ENCODE peak calls at places on chromosome 11, in five cellular contexts. H is IMR-90, Y is H1, A is H9, X is mesenchymal stem cell. U is an unnamed sample.

GRCh38 chr11:16788141-16789060 is 50.0 kb downstream of the C11orf58 start:
- DNase-seq in X (peak), A (peak), H (peak), Y (peak), U (peak)

GRCh38 chr11:65611028-65611757 is 2.8 kb downstream of the MAP3K11 start:
- DNase-seq in X (no peak), Y (no peak), H (no peak), A (no peak), U (peak)

GRCh38 chr11:5300246-5300645 is 1.5 kb downstream of the OR51B4 start:
- DNase-seq in Y (no peak), H (peak), X (no peak), A (no peak), U (no peak)

GRCh38 chr11:43992834-43993637 is 50.6 kb downstream of the C11orf96 start:
- DNase-seq in X (peak), Y (no peak), A (no peak), H (peak), U (no peak)

GRCh38 chr11:280762-281485 is 2.7 kb downstream of the NLRP6 start:
- DNase-seq in H (no peak), A (no peak), Y (peak), X (no peak), U (no peak)

GRCh38 chr11:76267563-76267962 is 61.3 kb upstream of the WNT11 start:
- DNase-seq in Y (no peak), H (peak), X (no peak), A (no peak), U (no peak)

GRCh38 chr11:9840460-9841004 is 176.7 kb downstream of the SWAP70 start:
- DNase-seq in Y (no peak), X (no peak), A (no peak), H (no peak), U (no peak)

GRCh38 chr11:106091480-106092123 is 14.1 kb downstream of the AASDHPPT start:
- DNase-seq in Y (no peak), H (peak), X (peak), A (no peak), U (no peak)

GRCh38 chr11:15714641-15715399 is 600.1 kb downstream of the INSC start:
- DNase-seq in X (peak), H (peak), Y (no peak), A (no peak), U (no peak)

GRCh38 chr11:34269694-34270245 is 88.0 kb downstream of the ABTB2 start:
- DNase-seq in X (no peak), Y (no peak), H (no peak), A (no peak), U (no peak)

GRCh38 chr11:92826136-92826535 is 143.3 kb upstream of the MTNR1B start:
- DNase-seq in H (peak), X (peak), Y (no peak), A (no peak), U (no peak)

GRCh38 chr11:122852071-122852831 is 14.0 kb downstream of the CRTAM start:
- DNase-seq in Y (no peak), H (peak), X (no peak), A (no peak), U (no peak)

GRCh38 chr11:24635588-24636290 is 138.9 kb downstream of the LUZP2 start:
- DNase-seq in A (no peak), H (peak), X (peak), Y (no peak), U (no peak)

GRCh38 chr11:121365304-121365703 is 72.7 kb downstream of the SC5D start:
- DNase-seq in X (no peak), Y (no peak), A (no peak), H (no peak), U (no peak)

GRCh38 chr11:1317432-1317831 is 8.0 kb upstream of the TOLLIP start:
- DNase-seq in A (no peak), X (no peak), Y (peak), H (no peak), U (no peak)

GRCh38 chr11:30328676-30329075 is 5.8 kb downstream of the ARL14EP start:
- DNase-seq in Y (no peak), A (no peak), X (no peak), H (peak), U (no peak)

GRCh38 chr11:128157423-128158298 is 429.7 kb downstream of the ETS1 start:
- DNase-seq in A (peak), X (peak), H (peak), Y (peak), U (peak)

GRCh38 chr11:11608783-11609232 is 13.0 kb downstream of the GALNT18 start:
- DNase-seq in X (peak), Y (no peak), H (peak), A (no peak), U (no peak)

GRCh38 chr11:116084511-116084910 is 580.3 kb upstream of the CADM1 start:
- DNase-seq in Y (no peak), H (no peak), X (no peak), A (no peak), U (peak)

GRCh38 chr11:75163917-75164316 is 13.0 kb downstream of the SLCO2B1 start:
- DNase-seq in X (no peak), A (no peak), Y (no peak), H (no peak), U (no peak)

GRCh38 chr11:26994579-26995210 is 783 bp downstream of the FIBIN start:
- DNase-seq in X (no peak), Y (peak), A (peak), H (no peak), U (no peak)
- H2AK5ac ChIP-seq in X (no peak), Y (no peak), A (no peak), H (peak), U (no peak)

GRCh38 chr11:126594921-126595367 is 239.5 kb downstream of the ST3GAL4 start:
- DNase-seq in A (no peak), X (no peak), Y (no peak), H (no peak), U (no peak)
- H3K9ac ChIP-seq in A (no peak), X (no peak), Y (no peak), H (no peak), U (no peak)

DNA sequence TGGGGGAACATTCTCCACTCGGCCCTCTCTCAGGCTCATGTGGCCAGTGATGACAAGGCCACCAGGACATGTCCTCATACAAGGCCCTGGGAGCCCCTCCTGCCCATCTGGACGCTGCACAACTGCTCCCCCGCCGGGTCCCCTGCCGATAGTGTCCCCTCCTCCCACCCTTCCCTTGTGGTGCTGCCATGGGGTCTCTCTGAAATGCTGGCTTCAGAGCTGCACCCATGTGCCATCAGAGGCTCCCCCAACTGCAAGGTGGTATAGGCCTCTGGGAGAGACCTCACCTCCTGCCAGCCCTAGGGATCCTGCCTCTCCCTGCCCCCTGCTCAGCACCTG is 113.0 kb downstream of the KCNQ1OT1 start:
- DNase-seq in A (peak), X (no peak), Y (no peak), H (no peak), U (no peak)
- H2BK15ac ChIP-seq in A (no peak), X (peak), Y (no peak), H (no peak), U (no peak)

DNA sequence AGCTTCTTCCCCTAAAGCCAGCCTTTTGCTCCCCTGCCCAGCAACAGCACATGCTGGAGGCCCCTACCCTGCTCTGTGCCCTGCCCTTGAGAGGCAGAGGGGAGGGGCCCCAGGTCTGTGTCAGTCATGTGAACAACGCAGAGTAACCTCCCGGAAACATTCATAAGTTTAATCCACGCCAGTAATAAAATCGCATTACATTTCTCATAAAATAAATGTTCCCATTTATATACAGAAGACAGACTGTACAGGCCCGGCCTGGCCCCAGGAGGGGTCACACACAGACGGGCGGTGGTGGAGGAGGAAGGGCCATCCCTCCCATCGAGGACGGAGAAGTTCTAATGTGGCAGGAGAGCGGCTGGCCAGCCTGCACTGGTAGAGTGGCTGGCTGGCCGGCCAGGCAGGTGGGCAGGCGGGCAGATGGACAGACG is 39.5 kb downstream of the LMO1 start:
- DNase-seq in X (no peak), Y (no peak), A (no peak), H (no peak), U (no peak)
- H2AK5ac ChIP-seq in X (no peak), Y (no peak), A (no peak), H (no peak), U (no peak)

GRCh38 chr11:68685656-68686380 is 1.5 kb downstream of the GAL start:
- DNase-seq in Y (no peak), X (no peak), A (no peak), H (no peak), U (no peak)
- H3K9ac ChIP-seq in Y (no peak), X (no peak), A (no peak), H (no peak), U (peak)

U was measured in mesendoderm.